ENCODE peak calls at places on chromosomes 12 and 14, in five cellular contexts. X is K562, C is HepG2, A is A549, E is H1. N is an unnamed sample.
A peak's percentile ranks its signal among the peaks of the same experiment; 100 is the strongest.

GRCh38 chr12:56699020-56699661 is 11.1 kb upstream of the PTGES3 start:
- DNase-seq in X (no peak), C (no peak), E (no peak), A (no peak), N (no peak)

GRCh38 chr12:120381752-120382419 is 12.9 kb upstream of the MSI1 start:
- DNase-seq in A (no peak), X (peak; percentile 61), E (no peak), C (peak; percentile 74), N (peak; percentile 77)

GRCh38 chr12:111149299-111149698 is 219.6 kb downstream of the PHETA1 start:
- DNase-seq in C (no peak), A (no peak), X (no peak), E (no peak), N (no peak)

GRCh38 chr12:128486951-128487350 is 220.0 kb downstream of the TMEM132C start:
- DNase-seq in X (no peak), A (no peak), E (no peak), C (no peak), N (no peak)

GRCh38 chr14:49860988-49861387 is 8.4 kb upstream of the NEMF start:
- DNase-seq in X (no peak), E (no peak), C (no peak), A (no peak), N (no peak)

GRCh38 chr12:25135531-25136154 is 59.3 kb downstream of the DNAI7 start:
- DNase-seq in A (no peak), X (no peak), E (no peak), C (peak; percentile 10), N (no peak)

GRCh38 chr12:116200812-116201211 is 76.7 kb downstream of the MED13L start:
- DNase-seq in A (no peak), E (no peak), X (no peak), C (no peak), N (peak; percentile 67)

GRCh38 chr12:101839324-101840283 is 8.8 kb upstream of the GNPTAB start:
- DNase-seq in C (peak; percentile 64), E (no peak), X (peak; percentile 79), A (peak; percentile 65), N (peak; percentile 68)

GRCh38 chr12:43158126-43158525 is 393.9 kb downstream of the ADAMTS20 start:
- DNase-seq in E (no peak), X (no peak), A (no peak), C (no peak), N (no peak)

GRCh38 chr14:85535916-85536834 is 6.2 kb downstream of the FLRT2 start:
- DNase-seq in X (no peak), A (peak; percentile 53), C (peak; percentile 12), E (no peak), N (peak; percentile 79)

GRCh38 chr12:24823808-24824515 is 124.9 kb downstream of the BCAT1 start:
- DNase-seq in C (no peak), E (no peak), X (no peak), A (no peak), N (no peak)

GRCh38 chr12:24113701-24114100 is 164.2 kb upstream of the SOX5 start:
- DNase-seq in X (no peak), C (no peak), E (no peak), A (no peak), N (peak; percentile 12)

GRCh38 chr14:104821229-104821945 is 20.5 kb downstream of the ZBTB42 start:
- DNase-seq in X (no peak), A (no peak), C (no peak), E (no peak), N (no peak)

GRCh38 chr12:132264086-132265010 is 65.0 kb downstream of the GALNT9 start:
- DNase-seq in E (no peak), X (no peak), C (no peak), A (no peak), N (no peak)

GRCh38 chr12:96322720-96323119 is 77.5 kb downstream of the CDK17 start:
- DNase-seq in E (no peak), A (no peak), X (no peak), C (no peak), N (no peak)

GRCh38 chr12:101243074-101243473 is 33.0 kb upstream of the SLC5A8 start:
- DNase-seq in E (no peak), C (no peak), A (no peak), X (no peak), N (no peak)

GRCh38 chr12:91100901-91101300 is 10.4 kb downstream of the LUM start:
- DNase-seq in X (no peak), A (no peak), C (no peak), E (no peak), N (no peak)

GRCh38 chr12:116164263-116164817 is 113.2 kb downstream of the MED13L start:
- DNase-seq in E (no peak), C (no peak), A (no peak), X (peak; percentile 27), N (peak; percentile 11)

GRCh38 chr14:104517426-104517825 is 62.1 kb upstream of the C14orf180 start:
- DNase-seq in E (no peak), A (no peak), C (no peak), X (no peak), N (no peak)

GRCh38 chr12:113910751-113911272 is 55.3 kb downstream of the RBM19 start:
- DNase-seq in E (no peak), A (no peak), X (no peak), C (no peak), N (no peak)

GRCh38 chr12:104651812-104652211 is 195.1 kb downstream of the CHST11 start:
- DNase-seq in X (no peak), C (no peak), A (no peak), E (no peak), N (no peak)

GRCh38 chr12:75322464-75322863 is 7.7 kb downstream of the CAPS2 start:
- DNase-seq in C (no peak), X (no peak), E (no peak), A (no peak), N (peak; percentile 89)

GRCh38 chr12:53591301-53592206 is 34.6 kb downstream of the ATF7 start:
- DNase-seq in E (no peak), X (no peak), A (no peak), C (peak; percentile 41), N (no peak)

GRCh38 chr12:57797938-57798337 is 15.4 kb downstream of the TSFM start:
- DNase-seq in A (no peak), X (no peak), C (no peak), E (no peak), N (no peak)

GRCh38 chr14:80762829-80763228 is 178.7 kb downstream of the CEP128 start:
- DNase-seq in X (no peak), E (no peak), A (no peak), C (no peak), N (peak; percentile 24)

GRCh38 chr14:21136024-21136423 is 19.8 kb downstream of the OR5AU1 start:
- DNase-seq in A (peak; percentile 50), X (peak; percentile 13), E (no peak), C (peak; percentile 35), N (peak; percentile 12)

GRCh38 chr12:89351489-89352241 is 636 bp downstream of the DUSP6 start:
- DNase-seq in C (no peak), E (no peak), A (peak; percentile 32), X (no peak), N (peak; percentile 35)

GRCh38 chr12:91920740-91921139 is 224.9 kb downstream of the BTG1 start:
- DNase-seq in C (no peak), A (no peak), E (no peak), X (no peak), N (no peak)

GRCh38 chr12:116892318-116892717 is 11.1 kb upstream of the HRK start:
- DNase-seq in X (no peak), A (no peak), C (no peak), E (no peak), N (no peak)

GRCh38 chr14:89011727-89012271 is 187.3 kb downstream of the TTC8 start:
- DNase-seq in A (no peak), C (no peak), E (no peak), X (no peak), N (no peak)

GRCh38 chr14:89012272-89013097 is 188.0 kb downstream of the TTC8 start:
- DNase-seq in A (no peak), C (peak; percentile 27), X (no peak), E (no peak), N (no peak)

GRCh38 chr14:89014570-89014847 is 190.1 kb downstream of the TTC8 start:
- DNase-seq in C (no peak), A (no peak), X (no peak), E (no peak), N (no peak)

GRCh38 chr14:89013698-89014569 is 189.5 kb downstream of the TTC8 start:
- DNase-seq in E (no peak), C (no peak), A (no peak), X (no peak), N (no peak)

GRCh38 chr14:89013098-89013504 is 188.7 kb downstream of the TTC8 start:
- DNase-seq in E (no peak), X (peak; percentile 73), C (peak; percentile 90), A (peak; percentile 60), N (peak; percentile 11)
- TF ChIP-seq CEBPB in E (no peak), X (no peak), C (no peak), A (no peak), N (no peak)

DNA sequence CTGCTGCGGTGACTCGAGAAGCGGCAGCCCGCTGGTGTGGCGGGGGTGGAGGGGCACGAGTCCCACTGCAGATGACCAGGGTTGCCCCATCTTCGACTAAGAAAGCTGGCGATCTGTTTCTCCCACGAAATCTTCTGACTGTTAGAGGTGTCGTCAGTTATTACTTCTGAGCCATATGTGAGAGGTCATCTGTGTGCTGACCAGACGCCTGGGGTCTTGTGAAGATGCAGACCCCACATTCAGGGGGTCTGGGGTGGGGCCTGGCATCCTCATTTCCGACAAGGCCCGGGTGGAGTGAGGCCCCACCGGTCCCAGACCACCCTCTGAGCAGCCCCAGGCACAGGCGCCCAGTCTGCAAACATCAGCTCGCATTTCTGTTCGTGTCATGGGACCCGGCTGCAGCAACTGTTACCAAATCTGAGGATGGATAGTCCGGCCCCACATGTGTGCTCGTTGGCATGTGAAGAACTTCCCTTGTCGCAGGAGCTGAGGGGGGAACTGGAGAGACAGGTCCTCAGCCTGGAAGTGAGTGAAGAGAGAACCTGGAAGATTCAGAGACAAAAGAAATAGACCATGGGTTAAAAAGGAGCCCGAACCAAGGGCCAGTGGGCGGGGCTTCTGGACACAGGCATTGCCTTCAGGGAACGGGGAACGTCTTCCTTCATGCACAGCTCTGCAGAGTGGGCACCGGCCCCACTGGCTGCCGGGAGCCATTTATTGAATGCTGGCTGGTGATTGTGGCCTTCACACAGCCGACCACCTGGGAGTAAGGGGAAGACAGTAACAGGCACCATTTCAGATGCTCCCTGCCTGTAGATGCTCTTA is 135.2 kb downstream of the ADGRD1 start:
- DNase-seq in E (no peak), A (no peak), C (no peak), X (no peak), N (no peak)
- TF ChIP-seq MAFK in E (no peak), A (no peak), C (no peak), X (no peak), N (no peak)

GRCh38 chr12:64682572-64683277 is 72.4 kb downstream of the RASSF3 start:
- DNase-seq in E (no peak), X (no peak), A (no peak), C (no peak), N (peak; percentile 93)
- TF ChIP-seq CEBPB in E (no peak), X (no peak), A (no peak), C (no peak), N (peak; percentile 14)

GRCh38 chr14:38208825-38209562 is 1.3 kb downstream of the SSTR1 start:
- DNase-seq in X (no peak), E (no peak), A (no peak), C (peak; percentile 33), N (peak; percentile 74)

GRCh38 chr14:38211258-38211735 is 3.6 kb downstream of the SSTR1 start:
- DNase-seq in C (no peak), A (no peak), E (no peak), X (no peak), N (no peak)

GRCh38 chr14:38210168-38210567 is 2.5 kb downstream of the SSTR1 start:
- DNase-seq in A (no peak), X (no peak), C (no peak), E (no peak), N (peak; percentile 86)

GRCh38 chr14:38209572-38210159 is 2.0 kb downstream of the SSTR1 start:
- DNase-seq in C (no peak), X (no peak), A (no peak), E (no peak), N (no peak)

GRCh38 chr14:38210587-38211257 is 3.0 kb downstream of the SSTR1 start:
- DNase-seq in C (no peak), X (no peak), A (no peak), E (no peak), N (peak; percentile 70)
- TF ChIP-seq MAFK in C (no peak), X (no peak), A (no peak), E (no peak), N (no peak)

N was measured in IMR-90.